ENCODE peak calls at places on chromosomes 5 and 9, in four cellular contexts. B, M, Q and L are unnamed samples.

GRCh38 chr5:177303925-177304391 is 359 bp downstream of the PRELID1 start:
- DNase-seq in B (no peak), M (no peak), Q (no peak), L (no peak)

GRCh38 chr9:122216138-122216797 is 12.5 kb downstream of the LHX6 start:
- DNase-seq in M (no peak), Q (no peak), B (no peak), L (no peak)

GRCh38 chr5:60526336-60526875 is 173.6 kb downstream of the DEPDC1B start:
- DNase-seq in M (no peak), Q (no peak), B (no peak), L (no peak)

GRCh38 chr5:72307573-72307967 is 12.5 kb downstream of the MRPS27 start:
- DNase-seq in B (no peak), Q (no peak), M (no peak), L (no peak)

GRCh38 chr9:112212926-112213325 is 37.8 kb upstream of the SUSD1 start:
- DNase-seq in Q (no peak), M (no peak), B (no peak), L (no peak)

GRCh38 chr9:104088416-104088815 is 5.7 kb upstream of the SMC2 start:
- DNase-seq in M (no peak), B (no peak), Q (no peak), L (no peak)

GRCh38 chr5:40649493-40650030 is 30.2 kb upstream of the PTGER4 start:
- DNase-seq in Q (no peak), B (no peak), M (peak), L (no peak)

GRCh38 chr9:89278997-89279739 is 31.8 kb upstream of the CKS2 start:
- DNase-seq in B (peak), M (peak), Q (peak), L (peak)

GRCh38 chr9:78921341-78921740 is 624.4 kb downstream of the PSAT1 start:
- DNase-seq in B (no peak), Q (no peak), M (no peak), L (no peak)

GRCh38 chr5:142680605-142681259 is 5.2 kb downstream of the FGF1 start:
- DNase-seq in B (no peak), Q (no peak), M (no peak), L (no peak)

GRCh38 chr5:175118700-175119309 is 325.2 kb downstream of the DRD1 start:
- DNase-seq in B (no peak), M (no peak), Q (no peak), L (no peak)

GRCh38 chr5:156559955-156560354 is 233.0 kb downstream of the SGCD start:
- DNase-seq in Q (no peak), M (no peak), B (no peak), L (no peak)

GRCh38 chr9:125472926-125473701 is 211.5 kb downstream of the GAPVD1 start:
- DNase-seq in Q (no peak), B (peak), M (no peak), L (no peak)

GRCh38 chr5:75536694-75537360 is 25.1 kb downstream of the POLK start:
- DNase-seq in B (no peak), Q (no peak), M (no peak), L (no peak)

GRCh38 chr9:132864277-132864676 is 13.8 kb downstream of the AK8 start:
- DNase-seq in B (no peak), M (no peak), Q (no peak), L (no peak)

GRCh38 chr9:130779153-130779855 is 55.8 kb upstream of the ABL1 start:
- DNase-seq in B (peak), M (no peak), Q (no peak), L (no peak)

GRCh38 chr5:2867373-2867933 is 116.0 kb upstream of the IRX2 start:
- DNase-seq in Q (no peak), M (no peak), B (no peak), L (no peak)